ENCODE peak calls at places on chromosomes 13 and 19, in six cellular contexts. Q, O, Z, Y, S and T are unnamed samples.

GRCh38 chr19:3808420-3809143 is 22.4 kb upstream of the MATK start:
- DNase-seq in Q (no peak), O (no peak), Z (no peak), Y (no peak), S (no peak), T (no peak)

GRCh38 chr19:4220188-4220587 is 9.1 kb upstream of the EBI3 start:
- DNase-seq in Q (no peak), O (no peak), Z (no peak), Y (no peak), S (no peak), T (no peak)

GRCh38 chr19:45238556-45238955 is 6.7 kb downstream of the EXOC3L2 start:
- DNase-seq in Q (no peak), O (no peak), Z (no peak), Y (no peak), S (no peak), T (no peak)

GRCh38 chr19:42323473-42323851 is 2.0 kb upstream of the MEGF8 start:
- DNase-seq in Q (no peak), O (no peak), Z (peak), Y (no peak), S (no peak), T (no peak)

GRCh38 chr19:44732235-44733014 is 16.1 kb upstream of the BCL3 start:
- DNase-seq in Q (no peak), O (no peak), Z (no peak), Y (no peak), S (no peak), T (peak)

GRCh38 chr19:43826787-43827754 is at the start of gene ZNF283:
- DNase-seq in Q (peak), O (peak), Z (peak), Y (peak), S (peak), T (peak)

GRCh38 chr19:55336101-55336500 is 3.6 kb upstream of the KMT5C start:
- DNase-seq in Q (no peak), O (no peak), Z (no peak), Y (no peak), S (no peak), T (no peak)

GRCh38 chr13:19601749-19602725 is 31.4 kb upstream of the MPHOSPH8 start:
- DNase-seq in Q (no peak), O (peak), Z (peak), Y (peak), S (peak), T (peak)

GRCh38 chr19:52897149-52897935 is at the start of gene ZNF320:
- DNase-seq in Q (peak), O (peak), Z (peak), Y (peak), S (no peak), T (peak)

GRCh38 chr19:13029893-13030292 is 34.6 kb downstream of the NFIX start:
- DNase-seq in Q (no peak), O (no peak), Z (no peak), Y (no peak), S (no peak), T (peak)

GRCh38 chr19:42475366-42475765 is 32.6 kb upstream of the CXCL17 start:
- DNase-seq in Q (no peak), O (no peak), Z (no peak), Y (no peak), S (no peak), T (no peak)

GRCh38 chr19:38452430-38453366 is 19.2 kb downstream of the RYR1 start:
- DNase-seq in Q (no peak), O (peak), Z (peak), Y (peak), S (no peak), T (no peak)

GRCh38 chr19:23404676-23405075 is 9.4 kb upstream of the ZNF91 start:
- DNase-seq in Q (no peak), O (no peak), Z (no peak), Y (no peak), S (no peak), T (no peak)

GRCh38 chr13:59178344-59178743 is 985.4 kb downstream of the DIAPH3 start:
- DNase-seq in Q (no peak), O (no peak), Z (no peak), Y (no peak), S (no peak), T (no peak)

GRCh38 chr13:58056411-58056810 is 424.9 kb downstream of the PCDH17 start:
- DNase-seq in Q (no peak), O (no peak), Z (no peak), Y (no peak), S (no peak), T (no peak)

GRCh38 chr13:97521726-97522125 is 87.8 kb downstream of the RAP2A start:
- DNase-seq in Q (no peak), O (no peak), Z (no peak), Y (no peak), S (peak), T (no peak)

GRCh38 chr19:55495646-55496349 is 7.6 kb downstream of the SSC5D start:
- DNase-seq in Q (no peak), O (no peak), Z (peak), Y (no peak), S (no peak), T (no peak)

GRCh38 chr13:77699059-77699680 is 1.7 kb downstream of the SLAIN1 start:
- DNase-seq in Q (no peak), O (no peak), Z (no peak), Y (no peak), S (no peak), T (no peak)

GRCh38 chr13:77696863-77697207 is 652 bp upstream of the SLAIN1 start:
- DNase-seq in Q (no peak), O (no peak), Z (no peak), Y (no peak), S (no peak), T (no peak)

GRCh38 chr13:77696006-77696862 is 1.3 kb upstream of the SLAIN1 start:
- DNase-seq in Q (no peak), O (peak), Z (no peak), Y (no peak), S (no peak), T (no peak)

GRCh38 chr13:77697208-77698103 is at the start of gene SLAIN1:
- DNase-seq in Q (no peak), O (peak), Z (peak), Y (peak), S (peak), T (peak)

DNA sequence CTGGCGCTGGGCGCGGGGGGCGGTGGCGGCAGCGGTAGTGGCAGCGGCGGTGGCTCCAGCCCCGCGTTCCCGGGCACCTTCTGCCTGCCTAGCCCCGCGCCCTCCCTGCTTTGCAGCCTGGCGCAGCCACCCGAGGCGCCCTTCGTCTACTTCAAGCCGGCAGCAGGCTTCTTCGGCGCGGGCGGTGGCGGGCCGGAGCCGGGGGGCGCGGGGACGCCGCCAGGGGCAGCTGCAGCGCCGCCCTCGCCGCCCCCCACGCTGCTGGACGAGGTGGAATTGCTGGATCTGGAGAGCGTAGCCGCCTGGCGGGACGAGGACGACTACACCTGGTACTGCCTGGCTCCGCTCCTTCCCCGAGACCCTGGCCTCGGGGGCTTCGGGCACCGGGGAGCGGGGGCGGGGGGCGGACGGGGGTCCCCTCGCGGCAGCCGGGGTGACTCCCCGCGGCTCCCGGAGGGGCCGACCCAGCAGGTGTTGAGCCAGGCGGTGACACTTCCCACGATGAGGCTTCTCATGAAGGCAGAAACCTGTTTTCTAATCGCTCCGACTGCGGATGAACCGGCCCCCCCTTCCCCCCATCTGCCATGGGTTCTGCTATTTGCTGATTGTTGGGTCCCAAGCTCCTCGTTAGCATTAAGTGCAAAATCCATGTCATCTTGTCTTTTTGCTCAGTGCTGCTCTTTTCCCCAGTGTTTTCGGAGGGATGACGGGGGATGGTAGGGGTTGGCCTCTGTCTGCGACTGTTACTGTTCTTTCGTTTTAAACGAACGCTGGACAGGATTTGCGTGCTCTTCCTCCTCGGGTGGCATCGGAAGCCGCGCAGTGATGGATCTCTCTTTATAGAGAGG is 948 bp downstream of the SLAIN1 start:
- DNase-seq in Q (no peak), O (peak), Z (no peak), Y (no peak), S (no peak), T (no peak)
- TF ChIP-seq GABPA in Q (no peak), O (no peak), Z (no peak), Y (no peak), S (no peak), T (no peak)

GRCh38 chr19:46442808-46443450 is 14.2 kb upstream of the PNMA8C start:
- DNase-seq in Q (no peak), O (no peak), Z (no peak), Y (no peak), S (no peak), T (no peak)
- H3K27ac ChIP-seq in Q (no peak), O (peak), Z (no peak), Y (no peak), S (no peak), T (no peak)

GRCh38 chr19:49595006-49595818 is 4.2 kb downstream of the PRR12 start:
- DNase-seq in Q (no peak), O (no peak), Z (no peak), Y (no peak), S (no peak), T (no peak)
- TF ChIP-seq POLR2AphosphoS5 in Q (no peak), O (no peak), Z (no peak), Y (no peak), S (no peak), T (no peak)

GRCh38 chr19:15010497-15011255 is 31.0 kb upstream of the SLC1A6 start:
- DNase-seq in Q (no peak), O (no peak), Z (peak), Y (no peak), S (no peak), T (no peak)

GRCh38 chr19:15014579-15014978 is 34.7 kb upstream of the CASP14 start:
- DNase-seq in Q (no peak), O (no peak), Z (no peak), Y (peak), S (no peak), T (no peak)

GRCh38 chr19:15021286-15022007 is 27.8 kb upstream of the CASP14 start:
- DNase-seq in Q (no peak), O (no peak), Z (no peak), Y (no peak), S (no peak), T (no peak)

DNA sequence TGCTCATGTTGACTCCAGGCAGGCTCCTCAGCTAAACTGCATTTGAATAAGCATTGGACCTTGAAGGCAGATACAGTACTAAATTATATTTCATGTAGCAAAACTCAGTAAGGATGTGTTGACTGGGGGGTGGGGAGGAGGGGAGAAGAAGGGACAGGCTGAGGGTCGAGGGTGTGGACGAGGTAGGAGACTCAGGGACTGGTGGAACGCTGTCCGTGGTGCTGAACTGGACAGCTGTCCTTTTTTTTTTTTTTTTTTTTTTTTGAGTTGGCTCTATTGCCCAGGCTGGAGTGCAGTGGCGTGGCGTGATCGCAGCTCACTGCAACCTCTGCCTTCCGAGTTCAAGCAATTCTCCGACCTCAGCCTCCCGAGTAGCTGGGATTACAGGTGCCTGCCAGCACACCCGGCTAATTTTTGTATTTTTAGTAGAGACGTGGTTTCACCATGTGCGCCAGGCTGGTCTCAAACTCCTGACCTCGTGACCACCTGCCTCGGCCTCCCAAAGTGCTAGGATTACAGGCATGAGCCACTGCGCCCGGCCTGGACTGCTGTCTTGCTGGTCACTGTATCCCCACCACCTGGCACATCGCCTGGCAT is 33.2 kb upstream of the CASP14 start:
- DNase-seq in Q (no peak), O (no peak), Z (no peak), Y (peak), S (peak), T (peak)
- TF ChIP-seq GABPA in Q (no peak), O (no peak), Z (no peak), Y (no peak), S (no peak), T (no peak)

DNA sequence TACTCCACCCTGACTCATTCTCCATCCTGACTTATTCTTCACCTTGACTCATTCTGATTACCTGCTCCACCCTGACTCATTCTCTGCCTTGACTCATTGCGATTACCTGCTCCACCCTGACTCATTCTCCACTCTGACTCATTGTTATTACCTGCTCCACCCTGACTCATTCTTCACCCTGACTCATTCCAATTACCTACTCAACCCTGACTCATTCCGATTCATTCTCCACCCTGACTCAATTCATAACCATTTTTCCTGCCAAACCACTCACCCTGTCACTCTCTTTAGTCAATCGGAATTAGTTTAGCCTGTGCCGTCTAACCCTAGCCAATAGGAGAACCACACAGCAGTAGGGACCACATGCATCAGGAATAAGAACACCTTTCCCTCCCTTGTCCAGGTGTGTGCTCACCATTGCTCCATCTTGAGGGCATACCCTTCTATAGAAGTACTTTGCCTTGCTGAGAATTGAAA is 1227.4 kb upstream of the PCDH20 start:
- DNase-seq in Q (peak), O (no peak), Z (no peak), Y (no peak), S (peak), T (no peak)
- H3K27ac ChIP-seq in Q (no peak), O (no peak), Z (no peak), Y (no peak), S (no peak), T (no peak)

DNA sequence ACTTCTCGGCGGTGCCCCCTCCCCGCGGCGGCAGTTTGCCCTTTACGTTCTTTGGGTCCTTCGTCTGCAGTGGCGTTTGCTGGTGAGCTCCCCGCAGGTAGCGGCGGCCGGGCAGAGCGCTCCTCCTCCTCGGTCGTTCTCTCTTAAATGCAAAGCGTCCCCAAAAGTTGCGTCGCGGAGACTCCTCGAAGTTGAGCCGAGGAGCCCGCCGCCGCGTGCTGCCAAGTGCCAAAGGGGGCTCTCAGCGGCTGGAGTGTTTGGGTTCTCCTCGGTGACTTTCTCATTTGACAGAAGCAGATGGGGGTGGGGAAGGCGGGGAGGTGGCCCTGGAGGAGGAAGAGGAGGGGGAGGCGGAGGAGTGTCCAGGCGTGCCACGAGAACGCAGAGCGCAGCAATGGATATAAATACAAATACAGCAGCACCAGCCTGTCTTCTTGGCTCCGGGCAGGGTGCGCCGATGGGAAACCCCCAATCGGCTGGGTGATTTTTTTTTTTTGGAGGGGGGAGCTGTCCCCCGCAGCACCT is at the start of gene SOX21:
- DNase-seq in Q (no peak), O (no peak), Z (no peak), Y (no peak), S (no peak), T (no peak)
- TF ChIP-seq POLR2AphosphoS5 in Q (no peak), O (no peak), Z (no peak), Y (no peak), S (no peak), T (no peak)

GRCh38 chr19:15161028-15161984 is 39.5 kb downstream of the NOTCH3 start:
- DNase-seq in Q (no peak), O (peak), Z (no peak), Y (peak), S (peak), T (peak)
- TF ChIP-seq GABPA in Q (no peak), O (no peak), Z (no peak), Y (no peak), S (no peak), T (no peak)

GRCh38 chr13:27384285-27384684 is 40.1 kb upstream of the GTF3A start:
- DNase-seq in Q (no peak), O (no peak), Z (no peak), Y (no peak), S (no peak), T (no peak)

GRCh38 chr13:27389891-27390290 is 34.5 kb upstream of the GTF3A start:
- DNase-seq in Q (no peak), O (no peak), Z (no peak), Y (no peak), S (no peak), T (no peak)

GRCh38 chr13:27393101-27393500 is 31.3 kb upstream of the GTF3A start:
- DNase-seq in Q (no peak), O (no peak), Z (no peak), Y (no peak), S (no peak), T (no peak)

GRCh38 chr13:27383104-27383921 is 41.1 kb upstream of the GTF3A start:
- DNase-seq in Q (no peak), O (no peak), Z (no peak), Y (peak), S (peak), T (no peak)

DNA sequence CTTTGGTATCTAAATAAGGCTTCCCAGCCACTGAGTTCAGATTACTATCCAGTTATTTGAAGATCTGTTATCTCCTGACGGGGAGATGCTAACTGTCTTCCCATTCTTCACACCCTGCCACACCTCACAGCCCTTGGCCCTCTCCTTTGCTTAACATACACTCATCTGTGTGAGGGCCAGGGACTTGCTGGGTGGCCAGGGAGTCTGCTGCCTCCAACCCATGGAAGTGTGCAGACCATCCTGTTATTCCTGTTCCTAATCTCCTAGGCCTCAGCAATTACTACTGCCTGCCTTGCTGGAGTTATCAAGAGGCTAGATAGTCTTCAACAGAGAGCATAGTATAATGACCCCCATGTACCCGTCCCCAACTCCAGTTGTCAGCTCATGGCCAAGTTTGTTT is 36.2 kb upstream of the GTF3A start:
- DNase-seq in Q (no peak), O (no peak), Z (no peak), Y (no peak), S (no peak), T (no peak)
- H3K27ac ChIP-seq in Q (no peak), O (no peak), Z (no peak), Y (no peak), S (no peak), T (no peak)

DNA sequence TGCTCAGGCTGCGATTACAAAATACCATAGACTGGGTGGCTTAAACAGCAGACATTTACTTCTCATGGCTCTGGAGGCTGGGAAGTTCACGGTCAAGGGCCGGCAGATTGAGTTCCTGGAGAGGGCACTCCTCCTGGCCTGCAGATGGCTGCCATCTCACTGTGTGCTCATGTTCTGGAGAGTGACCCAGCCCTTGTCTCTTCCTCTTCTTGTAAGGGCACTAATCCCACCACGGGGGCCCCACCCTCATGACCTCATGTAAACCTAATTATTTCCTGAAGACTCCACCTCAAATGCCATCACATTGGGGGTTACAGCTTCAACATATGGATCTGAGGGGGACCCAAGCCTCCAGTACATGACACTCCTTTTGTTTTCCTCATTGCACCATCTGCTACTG is 56.0 kb upstream of the CLDN10 start:
- DNase-seq in Q (no peak), O (no peak), Z (no peak), Y (no peak), S (no peak), T (no peak)
- TF ChIP-seq POLR2AphosphoS5 in Q (no peak), O (no peak), Z (no peak), Y (no peak), S (no peak), T (no peak)